ENCODE peak calls at places on chromosomes 2 and 18, in six cellular contexts. E is activated T-cell treated with anti-CD3 and anti-CD28 coated beads for 1 hour; O is NCI-H774; S is GM23338; X is stimulated activated CD4-positive, alpha-beta T cell treated with anti-CD3 and anti-CD28 coated beads, Interleukin-4, amount 100 ng/mL, for 4 hours; R is EH. V is an unnamed sample.

GRCh38 chr18:37391156-37391555 is 174.4 kb downstream of the CELF4 start:
- DNase-seq in R (no peak), O (no peak), S (no peak), E (no peak), X (no peak), V (no peak)

GRCh38 chr2:205270689-205271088 is 411.6 kb upstream of the NRP2 start:
- DNase-seq in S (no peak), E (no peak), R (no peak), O (no peak), X (no peak), V (no peak)

GRCh38 chr2:101147062-101147461 is 4.1 kb downstream of the TBC1D8 start:
- DNase-seq in X (no peak), E (no peak), O (no peak), S (no peak), R (no peak), V (no peak)

GRCh38 chr2:159879061-159879604 is 81.1 kb upstream of the CD302 start:
- DNase-seq in R (peak; percentile 50), O (no peak), S (no peak), X (no peak), E (no peak), V (no peak)

GRCh38 chr2:219832904-219833303 is 205.5 kb downstream of the SLC4A3 start:
- DNase-seq in R (no peak), S (no peak), O (no peak), X (no peak), E (no peak), V (no peak)

GRCh38 chr18:31581498-31582197 is 10.0 kb upstream of the TTR start:
- DNase-seq in O (no peak), S (no peak), E (no peak), R (peak; percentile 4), X (no peak), V (no peak)

GRCh38 chr2:240599141-240599583 is 12.6 kb downstream of the CAPN10 start:
- DNase-seq in O (no peak), X (no peak), E (no peak), R (no peak), S (no peak), V (no peak)

GRCh38 chr2:59654753-59655152 is 898.7 kb downstream of the BCL11A start:
- DNase-seq in S (no peak), X (no peak), O (no peak), E (no peak), R (no peak), V (no peak)

GRCh38 chr2:196257086-196257485 is 85.7 kb upstream of the STK17B start:
- DNase-seq in X (no peak), E (no peak), S (no peak), O (no peak), R (no peak), V (no peak)

GRCh38 chr2:130840506-130840905 is 3.8 kb downstream of the ARHGEF4 start:
- DNase-seq in E (no peak), O (no peak), X (no peak), R (no peak), S (no peak), V (no peak)

GRCh38 chr2:130826821-130827501 is 9.8 kb upstream of the ARHGEF4 start:
- DNase-seq in E (no peak), R (no peak), X (no peak), S (no peak), O (no peak), V (no peak)

GRCh38 chr2:197889041-197889440 is 84.6 kb downstream of the PLCL1 start:
- DNase-seq in O (no peak), R (peak; percentile 78), E (no peak), X (no peak), S (peak; percentile 60), V (no peak)

GRCh38 chr2:218582085-218582484 is 13.4 kb downstream of the CNOT9 start:
- DNase-seq in S (no peak), O (no peak), X (no peak), E (no peak), R (peak; percentile 80), V (no peak)

GRCh38 chr2:119644186-119644585 is 34.8 kb upstream of the TMEM177 start:
- DNase-seq in R (peak; percentile 20), E (no peak), O (no peak), X (no peak), S (no peak), V (no peak)

GRCh38 chr18:23307567-23308295 is 145.4 kb upstream of the RIOK3 start:
- DNase-seq in R (peak; percentile 95), E (no peak), S (no peak), X (no peak), O (no peak), V (no peak)

GRCh38 chr2:18829331-18829902 is 240.0 kb upstream of the NT5C1B start:
- DNase-seq in R (peak; percentile 90), S (no peak), O (no peak), X (no peak), E (no peak), V (no peak)

GRCh38 chr2:158988501-158988900 is 20.1 kb downstream of the TANC1 start:
- DNase-seq in X (no peak), E (no peak), S (peak; percentile 11), R (no peak), O (no peak), V (no peak)

GRCh38 chr18:65287642-65288041 is 463.2 kb upstream of the CDH7 start:
- DNase-seq in X (no peak), R (no peak), E (no peak), S (no peak), O (peak; percentile 24), V (no peak)

GRCh38 chr2:228599297-228599696 is 417.8 kb upstream of the SPHKAP start:
- DNase-seq in E (no peak), S (no peak), O (no peak), X (no peak), R (no peak), V (no peak)

GRCh38 chr2:11388262-11389047 is 44.0 kb upstream of the ROCK2 start:
- DNase-seq in R (no peak), X (no peak), E (no peak), O (no peak), S (no peak), V (no peak)

GRCh38 chr2:11753886-11754704 is 7.7 kb downstream of the LPIN1 start:
- DNase-seq in E (peak; percentile 43), R (peak; percentile 68), O (peak; percentile 16), S (no peak), X (peak; percentile 49), V (no peak)